ENCODE peak calls at places on chromosomes 4 and X, in six cellular contexts. K is posterior cingulate gyrus; Z is upper lobe of right lung; W is activated naive CD4-positive, alpha-beta T cell treated with anti-CD3 and anti-CD28 coated beads for 36 hours; O is lung; H is brain microvascular endothelial cell. X is an unnamed sample.

GRCh38 chrX:135549519-135549918 is 29.1 kb downstream of the INTS6L start:
- DNase-seq in K (no peak), Z (no peak), W (no peak), O (no peak), H (no peak), X (no peak)

GRCh38 chrX:11664211-11664888 is 1.4 kb downstream of the ARHGAP6 start:
- DNase-seq in K (no peak), Z (no peak), W (no peak), O (no peak), H (no peak), X (no peak)

GRCh38 chr4:140703463-140703862 is 52.7 kb downstream of the TBC1D9 start:
- DNase-seq in K (no peak), Z (no peak), W (no peak), O (no peak), H (no peak), X (no peak)

GRCh38 chr4:90769251-90769650 is 642.1 kb downstream of the CCSER1 start:
- DNase-seq in K (no peak), Z (no peak), W (no peak), O (no peak), H (no peak), X (no peak)

GRCh38 chrX:47222776-47223350 is 4.4 kb downstream of the CDK16 start:
- DNase-seq in K (no peak), Z (no peak), W (no peak), O (no peak), H (no peak), X (no peak)

GRCh38 chrX:141839856-141840255 is 1.7 kb downstream of the MAGEC3 start:
- DNase-seq in K (no peak), Z (no peak), W (no peak), O (no peak), H (no peak), X (no peak)

GRCh38 chrX:37879692-37880091 is 32.3 kb upstream of the DYNLT3 start:
- DNase-seq in K (no peak), Z (no peak), W (no peak), O (no peak), H (no peak), X (no peak)

GRCh38 chrX:150581093-150581775 is 12.8 kb downstream of the MTM1 start:
- DNase-seq in K (no peak), Z (no peak), W (no peak), O (no peak), H (peak), X (no peak)

GRCh38 chr4:79651516-79651915 is 243.5 kb upstream of the GK2 start:
- DNase-seq in K (no peak), Z (no peak), W (no peak), O (no peak), H (peak), X (no peak)

GRCh38 chr4:76892001-76892400 is 5.9 kb downstream of the SOWAHB start:
- DNase-seq in K (no peak), Z (no peak), W (no peak), O (no peak), H (no peak), X (no peak)

GRCh38 chrX:28988246-28988645 is 401.0 kb downstream of the IL1RAPL1 start:
- DNase-seq in K (no peak), Z (no peak), W (no peak), O (no peak), H (no peak), X (no peak)

GRCh38 chr4:38020386-38020785 is 60.2 kb downstream of the PTTG2 start:
- DNase-seq in K (no peak), Z (no peak), W (no peak), O (no peak), H (no peak), X (no peak)

GRCh38 chr4:155012469-155012868 is 196.0 kb upstream of the NPY2R start:
- DNase-seq in K (no peak), Z (no peak), W (no peak), O (no peak), H (no peak), X (no peak)

GRCh38 chr4:184383497-184384055 is 90.8 kb downstream of the IRF2 start:
- DNase-seq in K (no peak), Z (no peak), W (no peak), O (no peak), H (peak), X (no peak)

GRCh38 chr4:143586080-143586479 is 72.6 kb downstream of the SMARCA5 start:
- DNase-seq in K (no peak), Z (no peak), W (no peak), O (no peak), H (peak), X (no peak)

GRCh38 chr4:24471623-24472510 is 112.5 kb downstream of the DHX15 start:
- DNase-seq in K (peak), Z (no peak), W (peak), O (no peak), H (no peak), X (no peak)

GRCh38 chr4:113383111-113383785 is 333.8 kb downstream of the ANK2 start:
- DNase-seq in K (no peak), Z (no peak), W (no peak), O (no peak), H (peak), X (no peak)

GRCh38 chr4:879730-880079 is 52.4 kb downstream of the GAK start:
- DNase-seq in K (no peak), Z (no peak), W (peak), O (no peak), H (no peak), X (peak)

GRCh38 chr4:16626945-16627344 is 271.5 kb downstream of the LDB2 start:
- DNase-seq in K (no peak), Z (no peak), W (no peak), O (no peak), H (peak), X (no peak)

GRCh38 chrX:150478496-150479492 is 89.6 kb upstream of the MTM1 start:
- DNase-seq in K (no peak), Z (no peak), W (peak), O (no peak), H (no peak), X (peak)

X was measured in activated T-helper 9 cell treated with anti-CD3 and anti-CD28 coated beads, Interleukin-2, amount 50 U/mL, for 16 hours.